ENCODE peak calls at places on chromosome 20, in nine cellular contexts. P, T, S, M, Q, X, D, E and J are unnamed samples.

GRCh38 chr20:24584538-24585356 is 115.3 kb downstream of the SYNDIG1 start:
- DNase-seq in E (no peak), S (no peak), D (no peak), M (no peak), T (peak; percentile 45), P (no peak), Q (no peak), X (peak; percentile 4), J (no peak)

GRCh38 chr20:17868700-17869231 is 99.8 kb downstream of the SNX5 start:
- DNase-seq in T (no peak), E (no peak), S (no peak), P (no peak), M (peak; percentile 60), Q (no peak), D (no peak), X (no peak), J (no peak)

GRCh38 chr20:19758888-19759331 is 852 bp downstream of the RIN2 start:
- DNase-seq in D (peak; percentile 74), S (peak; percentile 61), P (peak; percentile 84), Q (peak; percentile 81), T (peak; percentile 23), X (no peak), E (peak; percentile 87), M (peak; percentile 88), J (peak; percentile 81)

GRCh38 chr20:50957276-50957675 is 1.1 kb downstream of the DPM1 start:
- DNase-seq in T (no peak), D (no peak), E (no peak), Q (no peak), P (peak; percentile 16), M (no peak), S (no peak), X (peak; percentile 31), J (no peak)

GRCh38 chr20:61256365-61256764 is 4.3 kb downstream of the CDH4 start:
- DNase-seq in X (no peak), P (no peak), D (no peak), T (no peak), Q (no peak), M (no peak), E (no peak), S (no peak), J (no peak)

GRCh38 chr20:48260370-48260769 is 475.1 kb upstream of the SULF2 start:
- DNase-seq in P (peak; percentile 64), X (no peak), Q (peak; percentile 41), E (peak; percentile 34), M (no peak), D (no peak), T (no peak), S (no peak), J (no peak)

GRCh38 chr20:13220857-13221297 is at the start of gene ISM1:
- DNase-seq in P (no peak), S (peak; percentile 50), E (no peak), T (no peak), Q (no peak), D (no peak), M (no peak), X (no peak), J (peak; percentile 70)

GRCh38 chr20:6473197-6473596 is 294.3 kb upstream of the BMP2 start:
- DNase-seq in P (no peak), X (peak; percentile 86), E (no peak), M (no peak), T (peak; percentile 18), Q (no peak), D (no peak), S (no peak), J (no peak)

GRCh38 chr20:34948030-34948429 is 7.6 kb downstream of the GSS start:
- DNase-seq in Q (no peak), M (no peak), P (no peak), D (no peak), X (peak; percentile 27), E (no peak), T (peak; percentile 71), S (no peak), J (no peak)

GRCh38 chr20:35004051-35004725 is 48.5 kb downstream of the MYH7B start:
- DNase-seq in P (no peak), T (no peak), E (peak; percentile 10), M (peak; percentile 52), D (no peak), S (no peak), X (no peak), Q (peak; percentile 45), J (no peak)

GRCh38 chr20:6636209-6637159 is 131.0 kb upstream of the BMP2 start:
- DNase-seq in S (peak; percentile 53), X (peak; percentile 80), E (no peak), P (peak; percentile 45), D (peak; percentile 63), Q (peak; percentile 67), T (peak; percentile 14), M (no peak), J (no peak)

GRCh38 chr20:24785141-24785924 is 163.7 kb upstream of the CST7 start:
- DNase-seq in X (no peak), P (no peak), Q (no peak), T (no peak), S (no peak), M (no peak), D (no peak), E (no peak), J (no peak)

GRCh38 chr20:57131077-57131476 is 135.4 kb downstream of the BMP7 start:
- DNase-seq in E (no peak), P (no peak), M (no peak), D (no peak), S (no peak), X (no peak), T (no peak), Q (no peak), J (no peak)

GRCh38 chr20:57130160-57130772 is 136.2 kb downstream of the BMP7 start:
- DNase-seq in E (no peak), Q (no peak), M (no peak), T (no peak), D (peak; percentile 84), S (no peak), X (peak; percentile 80), P (no peak), J (no peak)

GRCh38 chr20:57129303-57129702 is 137.1 kb downstream of the BMP7 start:
- DNase-seq in P (no peak), Q (no peak), S (no peak), E (no peak), T (no peak), X (no peak), D (no peak), M (no peak), J (no peak)

GRCh38 chr20:57133926-57134650 is 132.4 kb downstream of the BMP7 start:
- DNase-seq in X (no peak), D (no peak), P (no peak), E (no peak), T (no peak), Q (no peak), M (no peak), S (no peak), J (no peak)

GRCh38 chr20:57131601-57132391 is 134.6 kb downstream of the BMP7 start:
- DNase-seq in X (no peak), Q (no peak), E (no peak), T (no peak), M (no peak), P (no peak), S (no peak), D (no peak), J (no peak)
- TF ChIP-seq CTCF in X (no peak), Q (no peak), E (no peak), T (no peak), M (no peak), P (no peak), S (no peak), D (no peak), J (no peak)

DNA sequence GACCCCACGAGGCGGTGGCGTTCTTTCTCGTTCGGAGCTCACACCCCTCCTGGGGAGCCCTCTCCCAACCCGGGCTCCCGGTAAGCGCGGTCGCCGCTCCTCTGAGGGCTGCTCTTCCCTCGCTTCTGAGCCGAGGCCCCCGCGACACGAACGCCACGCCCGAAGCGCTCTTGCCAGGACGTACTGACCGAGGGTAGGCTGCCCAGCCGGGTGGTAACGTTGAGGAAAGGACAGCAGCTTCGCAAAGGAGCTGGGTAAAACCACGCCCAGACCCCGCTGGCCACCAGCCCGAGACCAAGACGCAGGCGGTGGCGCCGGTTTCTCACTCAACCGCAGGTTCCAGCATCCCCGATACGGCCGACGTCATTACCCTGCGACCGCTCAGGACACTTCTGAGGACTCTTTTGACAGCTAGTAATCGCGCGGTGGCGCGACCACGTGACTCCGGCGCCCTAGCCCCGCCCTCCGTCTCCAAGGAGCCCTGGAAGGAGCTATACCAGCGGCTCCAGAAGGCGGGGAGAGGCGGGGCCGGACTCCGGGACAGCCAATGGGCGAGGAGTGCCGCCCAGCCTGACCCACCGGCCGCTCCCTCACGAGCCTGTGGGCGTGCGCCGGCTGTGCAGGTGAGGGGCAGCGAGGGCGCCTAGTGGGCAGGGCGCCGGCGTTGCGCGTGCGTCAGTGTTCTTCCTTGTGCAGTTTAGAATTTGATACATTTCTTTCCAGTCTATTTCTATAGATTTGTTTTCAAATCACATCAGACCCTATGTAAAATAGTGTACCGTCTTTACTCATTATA is 4.0 kb upstream of the GZF1 start:
- DNase-seq in X (peak; percentile 99), T (peak; percentile 100), E (peak; percentile 100), D (peak; percentile 98), P (peak; percentile 100), Q (peak; percentile 100), S (peak; percentile 100), M (peak; percentile 100), J (peak; percentile 100)
- TF ChIP-seq CTCF in X (no peak), T (no peak), E (no peak), D (peak; percentile 52), P (no peak), Q (no peak), S (no peak), M (no peak), J (peak; percentile 26)

DNA sequence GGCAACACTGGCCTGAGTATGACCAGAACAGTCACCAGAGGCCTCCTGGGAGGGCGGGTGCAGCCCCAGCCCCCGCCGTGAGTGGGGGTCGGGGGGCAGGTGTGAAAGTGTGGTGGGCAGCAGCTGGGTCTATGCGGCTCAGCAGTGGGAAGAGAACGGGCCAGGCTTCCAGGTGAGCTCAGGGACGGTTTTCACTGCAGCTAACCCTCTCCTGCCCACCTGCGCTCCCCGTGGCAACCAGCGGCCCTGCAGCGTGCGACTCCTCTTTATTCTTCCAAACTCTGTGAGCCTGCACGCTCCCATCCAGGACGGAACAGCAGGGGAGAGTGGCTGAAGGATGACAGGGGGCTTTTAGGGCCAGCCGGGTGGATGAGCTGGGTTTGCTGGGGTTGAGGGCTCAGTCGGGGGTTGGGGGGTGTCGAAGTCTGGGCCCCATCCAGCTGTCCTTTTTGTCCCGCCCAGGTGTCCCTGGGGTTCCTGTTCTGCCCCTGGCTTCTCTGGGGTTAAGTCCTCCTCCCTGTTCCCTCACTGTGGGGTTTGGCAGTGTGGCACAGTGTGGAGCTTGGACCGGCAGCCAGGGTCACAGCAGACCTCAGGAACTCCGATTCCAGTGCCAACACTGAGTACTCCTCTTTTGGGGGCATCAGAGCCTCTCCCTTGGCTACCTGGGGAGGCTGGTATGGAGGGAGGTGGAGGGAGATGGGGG is 859 bp upstream of the BIRC7 start:
- DNase-seq in E (no peak), P (no peak), X (peak; percentile 59), T (no peak), D (peak; percentile 60), Q (peak; percentile 89), M (no peak), S (peak; percentile 48), J (no peak)
- TF ChIP-seq CTCF in E (peak; percentile 51), P (peak; percentile 36), X (peak; percentile 51), T (peak; percentile 15), D (peak; percentile 72), Q (peak; percentile 96), M (peak; percentile 8), S (peak; percentile 18), J (peak; percentile 69)

DNA sequence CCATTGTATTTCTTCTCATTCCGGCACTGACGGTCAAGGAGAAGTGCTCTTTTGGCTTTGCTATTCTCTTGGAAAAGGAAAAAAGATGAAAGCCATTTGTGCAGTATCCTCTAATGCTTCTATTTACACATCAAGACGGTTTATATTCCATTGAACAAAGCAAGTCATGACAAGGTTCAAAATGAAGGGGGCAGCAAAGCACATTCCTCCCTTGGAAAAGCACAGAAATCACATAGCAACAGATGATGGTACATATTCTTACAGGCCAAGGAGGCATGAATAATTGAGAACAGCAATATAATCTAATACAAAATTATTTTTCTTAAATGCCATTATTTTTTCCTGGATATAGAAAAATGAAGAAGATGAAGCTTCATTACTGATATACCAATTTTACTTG is 508.2 kb upstream of the JAG1 start:
- DNase-seq in E (no peak), T (no peak), P (no peak), Q (no peak), M (no peak), X (no peak), S (no peak), D (no peak), J (no peak)
- TF ChIP-seq CTCF in E (no peak), T (no peak), P (no peak), Q (no peak), M (no peak), X (no peak), S (no peak), D (no peak), J (peak; percentile 43)